ENCODE peak calls at places on chromosomes 2 and 18, in ten cellular contexts. Y, X, U, R, H, Z, D, I, J and K are unnamed samples.

GRCh38 chr2:240713928-240714746 is 22.5 kb downstream of the AQP12A start:
- DNase-seq in Z (no peak), X (no peak), I (no peak), D (no peak), J (no peak), U (no peak), H (no peak), R (no peak), Y (no peak), K (no peak)

GRCh38 chr2:32804205-32804604 is 142.5 kb upstream of the LTBP1 start:
- DNase-seq in U (no peak), Z (no peak), R (no peak), X (no peak), D (no peak), H (no peak), I (no peak), Y (no peak), J (no peak), K (no peak)

GRCh38 chr18:44546954-44547353 is 133.7 kb upstream of the SETBP1 start:
- DNase-seq in J (no peak), R (no peak), Z (no peak), I (no peak), X (no peak), Y (no peak), D (no peak), U (no peak), H (no peak), K (no peak)

GRCh38 chr2:68391099-68391498 is 26.0 kb downstream of the PLEK start:
- DNase-seq in Y (peak; percentile 15), D (no peak), R (no peak), Z (no peak), U (no peak), I (no peak), J (no peak), H (no peak), X (no peak), K (peak; percentile 31)

GRCh38 chr18:49560277-49561126 is 1.4 kb upstream of the LIPG start:
- DNase-seq in U (peak; percentile 72), H (no peak), D (peak; percentile 7), J (peak; percentile 35), X (no peak), Y (peak; percentile 18), R (no peak), I (no peak), Z (peak; percentile 85), K (no peak)

GRCh38 chr2:159124441-159124911 is 156.0 kb downstream of the TANC1 start:
- DNase-seq in R (peak; percentile 27), Z (no peak), X (peak; percentile 60), Y (peak; percentile 88), J (no peak), I (no peak), D (no peak), H (no peak), U (peak; percentile 75), K (peak; percentile 86)

GRCh38 chr2:190043441-190043840 is 19.1 kb downstream of the MSTN start:
- DNase-seq in J (no peak), X (no peak), U (no peak), Y (peak; percentile 52), Z (no peak), I (no peak), H (no peak), R (no peak), D (no peak), K (peak; percentile 11)

GRCh38 chr2:180675170-180675569 is 305.2 kb upstream of the UBE2E3 start:
- DNase-seq in R (no peak), U (no peak), X (no peak), D (no peak), Y (no peak), J (no peak), H (no peak), Z (no peak), I (no peak), K (peak; percentile 43)

GRCh38 chr2:165646321-165646801 is 147.7 kb downstream of the GALNT3 start:
- DNase-seq in H (no peak), R (no peak), U (no peak), X (no peak), D (no peak), Y (peak; percentile 51), I (no peak), Z (no peak), J (no peak), K (no peak)

GRCh38 chr2:203404996-203405395 is 76.8 kb downstream of the ABI2 start:
- DNase-seq in Z (no peak), J (no peak), X (peak; percentile 11), Y (peak; percentile 85), R (no peak), H (no peak), I (no peak), U (no peak), D (no peak), K (no peak)

GRCh38 chr2:32357545-32358482 is 991 bp downstream of the BIRC6 start:
- DNase-seq in X (no peak), I (no peak), H (peak; percentile 40), D (peak; percentile 29), U (peak; percentile 74), Z (peak; percentile 90), R (no peak), Y (peak; percentile 25), J (peak; percentile 62), K (peak; percentile 41)

GRCh38 chr2:110748489-110748867 is 16.1 kb downstream of the ACOXL start:
- DNase-seq in X (no peak), J (no peak), U (no peak), H (no peak), D (no peak), I (peak; percentile 54), Z (no peak), Y (no peak), R (no peak), K (no peak)

GRCh38 chr2:205539603-205540002 is 142.7 kb upstream of the NRP2 start:
- DNase-seq in J (no peak), H (no peak), U (no peak), Z (no peak), Y (no peak), I (no peak), X (no peak), R (peak; percentile 8), D (no peak), K (no peak)

GRCh38 chr2:213202006-213202405 is 50.6 kb upstream of the IKZF2 start:
- DNase-seq in H (no peak), R (no peak), Z (no peak), J (no peak), D (no peak), U (no peak), X (no peak), Y (peak; percentile 15), I (no peak), K (no peak)

GRCh38 chr2:186349508-186349907 is 136.6 kb upstream of the ZC3H15 start:
- DNase-seq in Z (no peak), R (peak; percentile 0), H (no peak), I (no peak), Y (peak; percentile 92), D (no peak), X (peak; percentile 34), U (no peak), J (no peak), K (peak; percentile 93)

GRCh38 chr2:237861-238260 is 26.0 kb downstream of the SH3YL1 start:
- DNase-seq in X (no peak), Z (no peak), I (no peak), U (no peak), D (no peak), Y (no peak), H (no peak), J (no peak), R (no peak), K (no peak)

GRCh38 chr2:233034-233433 is 30.8 kb downstream of the SH3YL1 start:
- DNase-seq in I (no peak), D (no peak), J (no peak), Z (no peak), Y (no peak), H (no peak), U (no peak), R (no peak), X (no peak), K (no peak)

GRCh38 chr2:234421-234820 is 29.4 kb downstream of the SH3YL1 start:
- DNase-seq in I (no peak), R (no peak), H (no peak), X (no peak), Y (no peak), U (no peak), D (no peak), J (no peak), Z (no peak), K (no peak)

GRCh38 chr2:238471-239268 is 25.2 kb downstream of the SH3YL1 start:
- DNase-seq in X (no peak), Z (no peak), Y (no peak), D (no peak), U (no peak), I (no peak), J (no peak), R (no peak), H (no peak), K (no peak)

DNA sequence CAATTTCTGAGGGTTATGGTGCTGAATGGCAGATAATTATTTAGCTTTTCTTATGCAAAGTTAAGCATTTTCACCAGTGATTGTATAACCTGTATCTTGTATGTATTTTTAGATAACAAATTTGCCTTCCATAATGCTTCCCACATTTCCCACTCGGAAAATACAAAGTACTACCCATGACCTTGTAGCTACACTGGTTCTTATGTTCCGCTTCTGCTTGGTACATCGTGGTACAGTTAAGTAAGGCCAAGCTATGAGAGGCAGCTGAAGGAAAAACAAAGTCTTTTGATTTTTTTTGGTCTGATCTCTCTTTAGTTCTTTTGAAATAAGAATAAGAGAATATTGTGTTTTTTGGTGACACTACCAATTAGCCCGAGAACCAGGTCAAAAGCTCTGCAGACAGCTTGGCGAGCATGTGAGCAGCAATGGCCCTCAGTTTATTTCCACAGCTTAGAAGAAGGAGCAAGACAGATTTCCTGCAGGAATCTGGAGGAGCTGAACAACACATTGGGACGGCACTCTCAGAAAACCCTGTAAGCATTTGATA is 26.8 kb downstream of the SH3YL1 start:
- DNase-seq in R (no peak), H (no peak), Y (no peak), U (no peak), J (no peak), D (no peak), Z (no peak), I (no peak), X (no peak), K (no peak)
- TF ChIP-seq CTCF in R (no peak), H (no peak), Y (no peak), U (no peak), J (no peak), D (no peak), Z (no peak), I (no peak), X (no peak), K (no peak)

GRCh38 chr2:50872543-50872942 is 159.4 kb downstream of the NRXN1 start:
- DNase-seq in U (no peak), Z (no peak), J (no peak), D (no peak), I (no peak), H (no peak), Y (no peak), X (no peak), R (no peak), K (no peak)
- TF ChIP-seq CTCF in U (no peak), Z (no peak), J (no peak), D (no peak), I (no peak), H (no peak), Y (no peak), X (peak; percentile 10), R (no peak), K (no peak)

GRCh38 chr18:10230072-10230471 is 224.4 kb upstream of the APCDD1 start:
- DNase-seq in I (no peak), U (no peak), J (no peak), Y (peak; percentile 92), D (no peak), R (no peak), X (peak; percentile 4), H (no peak), Z (no peak), K (peak; percentile 62)
- TF ChIP-seq CTCF in I (no peak), U (no peak), J (no peak), Y (peak; percentile 47), D (no peak), R (no peak), X (no peak), H (no peak), Z (no peak), K (peak; percentile 6)

GRCh38 chr2:149645391-149645790 is 57.8 kb upstream of the MMADHC start:
- DNase-seq in J (no peak), I (no peak), H (no peak), U (no peak), R (no peak), Z (no peak), D (no peak), X (no peak), Y (peak; percentile 57), K (no peak)
- TF ChIP-seq CTCF in J (no peak), I (no peak), H (no peak), U (no peak), R (no peak), Z (no peak), D (peak; percentile 18), X (peak; percentile 39), Y (peak; percentile 48), K (no peak)